ENCODE peak calls at places on chromosomes 5 and 9, in ten cellular contexts. R is HEK293T; T is activated naive CD8-positive, alpha-beta T cell treated with anti-CD3 and anti-CD28 coated beads for 36 hours; C is KG1; N is heart left ventricle; S is stimulated activated CD4-positive, alpha-beta T cell treated with anti-CD3 and anti-CD28 coated beads, TNF-alpha, amount 100 ng/mL, for 1 hour; Z is NCI-H187 treated with DMSO at 0.1 percent for 48 hours; G is Calu3; Y is A172; P is choroid plexus epithelial cell. B is an unnamed sample.

GRCh38 chr5:26582350-26583040 is 455.9 kb downstream of the CDH9 start:
- DNase-seq in Y (no peak), N (no peak), P (peak), C (no peak), Z (no peak), G (no peak), R (no peak), T (no peak), S (no peak), B (no peak)

GRCh38 chr5:37619353-37619752 is 220.5 kb downstream of the GDNF start:
- DNase-seq in S (no peak), C (no peak), R (no peak), N (no peak), P (peak), Y (no peak), G (no peak), Z (no peak), T (no peak), B (no peak)

GRCh38 chr5:177132504-177133118 is 962 bp upstream of the NSD1 start:
- DNase-seq in P (peak), N (no peak), R (no peak), S (no peak), T (peak), C (no peak), Y (no peak), G (no peak), Z (no peak), B (no peak)

GRCh38 chr9:99185904-99186303 is 35.8 kb downstream of the ALG2 start:
- DNase-seq in C (no peak), P (no peak), Z (no peak), G (no peak), T (no peak), S (no peak), Y (no peak), R (no peak), N (no peak), B (no peak)

GRCh38 chr9:131107760-131108159 is 11.4 kb downstream of the AIF1L start:
- DNase-seq in N (no peak), R (no peak), S (no peak), P (no peak), C (no peak), G (no peak), Z (no peak), T (no peak), Y (no peak), B (peak)

GRCh38 chr5:67003906-67004729 is 192.5 kb downstream of the CD180 start:
- DNase-seq in S (peak), Y (peak), T (peak), R (peak), N (peak), P (peak), Z (peak), C (peak), G (peak), B (peak)

GRCh38 chr9:93642961-93643360 is 66.6 kb downstream of the PHF2 start:
- DNase-seq in T (no peak), N (no peak), Y (peak), S (no peak), Z (no peak), G (no peak), C (no peak), R (no peak), P (peak), B (no peak)

GRCh38 chr5:153797484-153797883 is 241.2 kb downstream of the FAM114A2 start:
- DNase-seq in S (no peak), R (no peak), Z (no peak), N (no peak), G (no peak), Y (no peak), P (no peak), C (no peak), T (no peak), B (no peak)

GRCh38 chr5:10481241-10481932 is 39.7 kb downstream of the ROPN1L start:
- DNase-seq in P (no peak), Z (no peak), N (no peak), G (no peak), T (no peak), R (no peak), S (no peak), Y (no peak), C (no peak), B (no peak)

GRCh38 chr5:17105744-17106450 is 111.5 kb upstream of the BASP1 start:
- DNase-seq in T (no peak), S (no peak), G (no peak), P (peak), R (no peak), N (no peak), C (no peak), Y (peak), Z (no peak), B (peak)

GRCh38 chr9:91734371-91734981 is 215.6 kb downstream of the ROR2 start:
- DNase-seq in Y (peak), R (peak), N (peak), C (peak), T (peak), S (peak), P (peak), G (peak), Z (no peak), B (peak)

GRCh38 chr5:123705741-123706140 is 193.8 kb downstream of the CSNK1G3 start:
- DNase-seq in P (peak), C (no peak), S (no peak), G (no peak), R (no peak), Z (no peak), N (no peak), T (no peak), Y (no peak), B (no peak)

GRCh38 chr5:77353251-77353650 is 138.9 kb downstream of the WDR41 start:
- DNase-seq in C (no peak), S (no peak), P (no peak), Y (no peak), R (no peak), G (no peak), Z (no peak), N (no peak), T (no peak), B (no peak)

GRCh38 chr5:1383886-1384401 is 39.0 kb upstream of the CLPTM1L start:
- DNase-seq in S (no peak), Z (no peak), Y (no peak), C (no peak), N (no peak), G (no peak), P (no peak), R (no peak), T (no peak), B (peak)

GRCh38 chr9:95197692-95198271 is 119.7 kb downstream of the FANCC start:
- DNase-seq in T (no peak), C (no peak), R (no peak), N (no peak), G (no peak), P (peak), Z (no peak), Y (peak), S (no peak), B (no peak)

B was measured in Right ventricle myocardium superior.